ENCODE peak calls at places on chromosome 7, in eight cellular contexts. B is ovary, H is T1000, F is DMS53, C is aorta, R is progenitor cell of endocrine pancreas, D is AG04450, Y is choroid plexus epithelial cell. L is an unnamed sample.
A peak's percentile ranks its signal among the peaks of the same experiment; 100 is the strongest.

GRCh38 chr7:30862987-30863693 is 48.5 kb upstream of the AQP1 start:
- DNase-seq in B (no peak), H (no peak), F (no peak), C (no peak), R (no peak), D (no peak), Y (no peak), L (no peak)

GRCh38 chr7:101201695-101202602 is 1.1 kb upstream of the MOGAT3 start:
- DNase-seq in B (no peak), H (no peak), F (peak; percentile 41), C (no peak), R (no peak), D (no peak), Y (no peak), L (peak; percentile 21)

GRCh38 chr7:36306722-36307121 is 82.9 kb upstream of the ANLN start:
- DNase-seq in B (no peak), H (no peak), F (no peak), C (no peak), R (no peak), D (no peak), Y (no peak), L (no peak)

GRCh38 chr7:128358233-128358632 is 3.3 kb downstream of the PRRT4 start:
- DNase-seq in B (no peak), H (no peak), F (no peak), C (no peak), R (no peak), D (no peak), Y (no peak), L (no peak)

GRCh38 chr7:30804078-30804661 is 33.0 kb downstream of the MINDY4 start:
- DNase-seq in B (no peak), H (peak; percentile 53), F (no peak), C (no peak), R (no peak), D (peak; percentile 83), Y (peak; percentile 81), L (no peak)

GRCh38 chr7:96266015-96266414 is 55.9 kb downstream of the SLC25A13 start:
- DNase-seq in B (no peak), H (no peak), F (no peak), C (no peak), R (no peak), D (no peak), Y (no peak), L (no peak)

GRCh38 chr7:76272872-76273271 is 29.6 kb upstream of the HSPB1 start:
- DNase-seq in B (no peak), H (no peak), F (peak; percentile 64), C (no peak), R (no peak), D (no peak), Y (no peak), L (no peak)

GRCh38 chr7:20064974-20065862 is 152.0 kb downstream of the MACC1 start:
- DNase-seq in B (no peak), H (no peak), F (no peak), C (no peak), R (no peak), D (peak; percentile 8), Y (peak; percentile 75), L (peak; percentile 61)

GRCh38 chr7:8511810-8512209 is 78.4 kb downstream of the NXPH1 start:
- DNase-seq in B (no peak), H (no peak), F (peak; percentile 52), C (no peak), R (no peak), D (no peak), Y (no peak), L (no peak)

GRCh38 chr7:78020131-78020873 is 221.7 kb downstream of the PHTF2 start:
- DNase-seq in B (peak; percentile 48), H (peak; percentile 24), F (peak; percentile 92), C (peak; percentile 59), R (no peak), D (peak; percentile 72), Y (peak; percentile 91), L (peak; percentile 90)

GRCh38 chr7:46485481-46486065 is 564.5 kb upstream of the IGFBP3 start:
- DNase-seq in B (no peak), H (no peak), F (no peak), C (no peak), R (no peak), D (peak; percentile 39), Y (peak; percentile 58), L (peak; percentile 69)

GRCh38 chr7:135620447-135620846 is 41.9 kb upstream of the STMP1 start:
- DNase-seq in B (no peak), H (no peak), F (no peak), C (no peak), R (no peak), D (no peak), Y (peak; percentile 21), L (no peak)

GRCh38 chr7:115122388-115122787 is 200.5 kb downstream of the MDFIC start:
- DNase-seq in B (no peak), H (no peak), F (peak; percentile 56), C (no peak), R (no peak), D (no peak), Y (no peak), L (no peak)

GRCh38 chr7:142482899-142483658 is 225.2 kb upstream of the PRSS58 start:
- DNase-seq in B (no peak), H (no peak), F (peak; percentile 58), C (no peak), R (no peak), D (no peak), Y (peak; percentile 77), L (peak; percentile 61)

GRCh38 chr7:155345490-155345889 is 47.8 kb downstream of the INSIG1 start:
- DNase-seq in B (no peak), H (no peak), F (no peak), C (no peak), R (no peak), D (no peak), Y (no peak), L (no peak)

GRCh38 chr7:142012825-142013506 is 17.3 kb downstream of the MGAM start:
- DNase-seq in B (no peak), H (no peak), F (peak; percentile 19), C (no peak), R (no peak), D (no peak), Y (peak; percentile 21), L (no peak)

GRCh38 chr7:1677206-1678069 is 7.4 kb downstream of the ELFN1 start:
- DNase-seq in B (no peak), H (no peak), F (no peak), C (peak; percentile 24), R (no peak), D (no peak), Y (no peak), L (no peak)

GRCh38 chr7:106744507-106745180 is 83.7 kb upstream of the CCDC71L start:
- DNase-seq in B (no peak), H (no peak), F (no peak), C (no peak), R (no peak), D (no peak), Y (no peak), L (no peak)

GRCh38 chr7:128872394-128872824 is 9.8 kb downstream of the ATP6V1F start:
- DNase-seq in B (no peak), H (no peak), F (no peak), C (peak; percentile 40), R (no peak), D (no peak), Y (no peak), L (no peak)

GRCh38 chr7:88147341-88147740 is 72.5 kb downstream of the SRI start:
- DNase-seq in B (no peak), H (no peak), F (no peak), C (no peak), R (no peak), D (no peak), Y (no peak), L (no peak)

GRCh38 chr7:12694817-12695216 is 7.4 kb downstream of the ARL4A start:
- DNase-seq in B (no peak), H (no peak), F (peak; percentile 13), C (no peak), R (no peak), D (no peak), Y (no peak), L (no peak)

GRCh38 chr7:90740364-90740763 is 144.2 kb downstream of the CDK14 start:
- DNase-seq in B (no peak), H (no peak), F (no peak), C (no peak), R (no peak), D (no peak), Y (no peak), L (no peak)

GRCh38 chr7:98619450-98620321 is 2.6 kb downstream of the NPTX2 start:
- DNase-seq in B (no peak), H (no peak), F (peak; percentile 51), C (no peak), R (no peak), D (no peak), Y (no peak), L (no peak)

GRCh38 chr7:27188666-27189559 is 3.9 kb upstream of the HOXA11 start:
- DNase-seq in B (peak; percentile 39), H (no peak), F (peak; percentile 58), C (peak; percentile 62), R (no peak), D (no peak), Y (no peak), L (peak; percentile 30)

GRCh38 chr7:37318541-37318940 is 130.1 kb downstream of the ELMO1 start:
- DNase-seq in B (no peak), H (no peak), F (no peak), C (no peak), R (no peak), D (no peak), Y (no peak), L (no peak)

GRCh38 chr7:116812905-116813304 is 49.5 kb upstream of the CAPZA2 start:
- DNase-seq in B (no peak), H (no peak), F (no peak), C (no peak), R (no peak), D (no peak), Y (no peak), L (no peak)

GRCh38 chr7:100483728-100484635 is at the start of gene NYAP1:
- DNase-seq in B (peak; percentile 85), H (peak; percentile 23), F (peak; percentile 80), C (no peak), R (no peak), D (no peak), Y (peak; percentile 50), L (peak; percentile 75)

GRCh38 chr7:100951172-100951571 is 1.8 kb downstream of the MUC3A start:
- DNase-seq in B (no peak), H (no peak), F (no peak), C (no peak), R (no peak), D (no peak), Y (peak; percentile 14), L (peak; percentile 22)

GRCh38 chr7:150361402-150361801 is 7.2 kb upstream of the REPIN1 start:
- DNase-seq in B (no peak), H (no peak), F (no peak), C (no peak), R (no peak), D (no peak), Y (no peak), L (no peak)

GRCh38 chr7:106054971-106055370 is 57.1 kb downstream of the SYPL1 start:
- DNase-seq in B (no peak), H (no peak), F (no peak), C (no peak), R (no peak), D (no peak), Y (no peak), L (no peak)

GRCh38 chr7:86928308-86928707 is 131.1 kb downstream of the ELAPOR2 start:
- DNase-seq in B (no peak), H (no peak), F (no peak), C (no peak), R (no peak), D (no peak), Y (no peak), L (no peak)

GRCh38 chr7:142412551-142413193 is 154.8 kb upstream of the PRSS58 start:
- DNase-seq in B (no peak), H (no peak), F (peak; percentile 48), C (no peak), R (no peak), D (no peak), Y (peak; percentile 85), L (peak; percentile 40)

GRCh38 chr7:14691597-14692203 is 210.9 kb downstream of the DGKB start:
- DNase-seq in B (peak; percentile 54), H (peak; percentile 1), F (peak; percentile 55), C (peak; percentile 50), R (peak; percentile 54), D (peak; percentile 4), Y (peak; percentile 59), L (peak; percentile 49)

GRCh38 chr7:121187222-121187621 is 141.6 kb upstream of the WNT16 start:
- DNase-seq in B (no peak), H (no peak), F (peak; percentile 27), C (no peak), R (no peak), D (no peak), Y (no peak), L (no peak)